ENCODE peak calls at places on chromosomes 5 and 9, in seven cellular contexts. U is small intestine, O is AG04449, V is endodermal cell, J is IMR-90, F is cardiac muscle cell, M is left lung. Z is an unnamed sample.

GRCh38 chr5:170252710-170253350 is 20.0 kb downstream of the C5orf58 start:
- DNase-seq in U (no peak), O (no peak), V (peak; percentile 64), J (no peak), F (no peak), M (no peak), Z (peak; percentile 40)

GRCh38 chr9:131923766-131924165 is 155.9 kb downstream of the MED27 start:
- DNase-seq in U (no peak), O (no peak), V (no peak), J (peak; percentile 17), F (no peak), M (no peak), Z (no peak)

GRCh38 chr9:137029058-137029922 is 1.3 kb upstream of the ABCA2 start:
- DNase-seq in U (peak; percentile 60), O (no peak), V (peak; percentile 96), J (peak; percentile 36), F (peak; percentile 67), M (peak; percentile 81), Z (peak; percentile 82)

GRCh38 chr9:546797-547223 is 294.7 kb upstream of the DMRT1 start:
- DNase-seq in U (no peak), O (no peak), V (peak; percentile 69), J (no peak), F (peak; percentile 95), M (no peak), Z (peak; percentile 4)

GRCh38 chr9:98536542-98537173 is 172.1 kb downstream of the GABBR2 start:
- DNase-seq in U (peak; percentile 56), O (no peak), V (peak; percentile 83), J (no peak), F (peak; percentile 15), M (no peak), Z (no peak)

GRCh38 chr9:113875917-113876805 is at the start of gene ZNF618:
- DNase-seq in U (peak; percentile 26), O (no peak), V (peak; percentile 75), J (no peak), F (peak; percentile 54), M (no peak), Z (peak; percentile 64)

GRCh38 chr5:57986746-57987145 is 473.1 kb downstream of the PLK2 start:
- DNase-seq in U (no peak), O (no peak), V (no peak), J (peak; percentile 34), F (peak; percentile 40), M (no peak), Z (no peak)

GRCh38 chr9:121201045-121201737 is 478 bp downstream of the RAB14 start:
- DNase-seq in U (peak; percentile 49), O (no peak), V (peak; percentile 70), J (no peak), F (peak; percentile 14), M (peak; percentile 40), Z (peak; percentile 51)

GRCh38 chr9:111231801-111232580 is 98.0 kb downstream of the OR2K2 start:
- DNase-seq in U (no peak), O (no peak), V (peak; percentile 75), J (no peak), F (no peak), M (no peak), Z (no peak)

GRCh38 chr9:13324988-13325387 is 45.5 kb upstream of the MPDZ start:
- DNase-seq in U (no peak), O (no peak), V (no peak), J (no peak), F (peak; percentile 14), M (no peak), Z (peak; percentile 32)

GRCh38 chr9:100601216-100601615 is 23.3 kb downstream of the CAVIN4 start:
- DNase-seq in U (peak; percentile 71), O (no peak), V (peak; percentile 89), J (peak; percentile 55), F (peak; percentile 73), M (peak; percentile 37), Z (peak; percentile 32)

GRCh38 chr9:114968710-114969109 is 38.3 kb upstream of the TNFSF8 start:
- DNase-seq in U (no peak), O (no peak), V (peak; percentile 51), J (peak; percentile 17), F (peak; percentile 72), M (no peak), Z (peak; percentile 27)

GRCh38 chr9:129402341-129402739 is 218.6 kb downstream of the C9orf50 start:
- DNase-seq in U (no peak), O (no peak), V (peak; percentile 84), J (no peak), F (peak; percentile 33), M (no peak), Z (no peak)

GRCh38 chr5:11588803-11589202 is 315.4 kb downstream of the CTNND2 start:
- DNase-seq in U (no peak), O (no peak), V (peak; percentile 70), J (no peak), F (no peak), M (no peak), Z (no peak)

GRCh38 chr5:36125868-36126267 is 25.8 kb downstream of the LMBRD2 start:
- DNase-seq in U (no peak), O (no peak), V (no peak), J (no peak), F (no peak), M (no peak), Z (no peak)

GRCh38 chr5:82176115-82176514 is 102.0 kb downstream of the RPS23 start:
- DNase-seq in U (no peak), O (no peak), V (no peak), J (peak; percentile 27), F (peak; percentile 32), M (no peak), Z (no peak)

GRCh38 chr9:78971505-78971904 is 600.3 kb upstream of the TLE4 start:
- DNase-seq in U (no peak), O (no peak), V (peak; percentile 55), J (no peak), F (no peak), M (no peak), Z (no peak)

GRCh38 chr5:149423287-149424268 is 44.5 kb upstream of the IL17B start:
- DNase-seq in U (no peak), O (no peak), V (peak; percentile 67), J (peak; percentile 85), F (peak; percentile 72), M (no peak), Z (no peak)

GRCh38 chr9:14258840-14259239 is 55.1 kb downstream of the NFIB start:
- DNase-seq in U (no peak), O (no peak), V (no peak), J (peak; percentile 68), F (peak; percentile 53), M (no peak), Z (peak; percentile 64)

GRCh38 chr5:180097926-180098325 is 26.4 kb upstream of the RNF130 start:
- DNase-seq in U (no peak), O (no peak), V (peak; percentile 35), J (no peak), F (no peak), M (no peak), Z (no peak)

GRCh38 chr9:97315550-97315949 is 8.1 kb downstream of the CCDC180 start:
- DNase-seq in U (no peak), O (peak; percentile 10), V (no peak), J (peak; percentile 33), F (peak; percentile 68), M (no peak), Z (peak; percentile 48)

GRCh38 chr5:105168806-105169205 is 1606.2 kb upstream of the NUDT12 start:
- DNase-seq in U (no peak), O (no peak), V (no peak), J (no peak), F (no peak), M (no peak), Z (no peak)

GRCh38 chr9:128005938-128006337 is 25.1 kb upstream of the EEIG1 start:
- DNase-seq in U (no peak), O (no peak), V (no peak), J (no peak), F (peak; percentile 37), M (peak; percentile 51), Z (no peak)

GRCh38 chr9:121350993-121351561 is 19.0 kb downstream of the STOM start:
- DNase-seq in U (peak; percentile 52), O (no peak), V (no peak), J (peak; percentile 92), F (peak; percentile 95), M (peak; percentile 62), Z (peak; percentile 90)

GRCh38 chr5:177358333-177358939 is 712 bp downstream of the RGS14 start:
- DNase-seq in U (no peak), O (no peak), V (no peak), J (no peak), F (no peak), M (no peak), Z (no peak)
- H3K4me3 ChIP-seq in U (peak overlapping the region; percentile 30), O (no peak overlapping the region), V (no peak overlapping the region), J (no peak overlapping the region), F (no peak overlapping the region), M (peak overlapping the region; percentile 61), Z (no peak overlapping the region)

DNA sequence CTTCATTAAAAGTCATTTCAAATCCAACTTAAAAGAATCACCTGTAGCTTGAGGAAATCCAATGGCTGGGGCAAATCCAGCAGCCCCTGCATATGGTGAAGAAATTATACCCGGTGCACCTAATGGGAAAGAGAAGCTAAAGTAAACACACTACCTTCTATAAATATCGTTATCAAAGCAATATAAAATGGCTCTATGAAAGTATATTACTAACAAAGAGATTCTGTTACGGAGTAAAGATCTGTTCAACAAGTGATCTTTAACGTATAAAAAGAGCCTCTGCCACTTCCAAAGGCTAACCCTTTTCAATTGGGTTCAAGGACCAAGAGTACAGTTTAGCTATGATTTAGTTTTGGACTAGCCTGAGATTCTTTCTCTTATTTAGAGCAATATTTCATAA is 59.7 kb upstream of the SUSD1 start:
- DNase-seq in U (peak; percentile 27), O (no peak), V (no peak), J (no peak), F (no peak), M (no peak), Z (no peak)
- H3K4me3 ChIP-seq in U (no peak overlapping the region), O (no peak overlapping the region), V (no peak overlapping the region), J (no peak overlapping the region), F (no peak overlapping the region), M (no peak overlapping the region), Z (no peak overlapping the region)

DNA sequence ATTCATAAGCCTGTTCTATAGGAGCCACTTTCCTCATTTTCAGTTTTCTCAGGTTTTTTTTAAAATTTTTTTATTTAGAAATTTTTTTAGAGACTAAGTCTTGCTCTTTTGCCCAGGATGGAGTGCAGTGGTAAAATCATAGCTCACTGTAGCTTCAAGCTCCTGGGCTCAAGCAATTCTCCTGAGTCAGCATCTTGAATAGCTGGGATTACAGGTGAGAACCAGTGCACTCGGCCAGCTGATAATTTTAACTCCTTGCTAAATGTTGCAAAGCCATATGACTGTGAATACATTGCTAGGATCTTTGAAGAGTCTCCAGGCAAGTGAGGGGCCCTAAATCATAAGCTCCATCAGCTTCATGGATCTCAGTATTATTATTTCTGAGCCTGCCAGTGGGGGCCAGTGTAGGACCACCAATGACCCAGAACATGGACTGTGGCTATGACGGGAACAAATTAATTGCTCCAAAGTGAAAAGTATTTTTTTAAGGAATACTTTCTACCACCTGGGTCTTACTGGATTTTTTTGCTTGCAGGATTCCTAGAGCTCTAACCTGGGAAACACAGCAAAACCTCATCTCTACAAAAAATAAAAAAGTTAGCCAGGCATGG is 5.7 kb upstream of the GAPVD1 start:
- DNase-seq in U (peak; percentile 14), O (no peak), V (peak; percentile 69), J (no peak), F (peak; percentile 41), M (no peak), Z (no peak)
- H3K4me3 ChIP-seq in U (no peak overlapping the region), O (no peak overlapping the region), V (no peak overlapping the region), J (no peak overlapping the region), F (no peak overlapping the region), M (no peak overlapping the region), Z (no peak overlapping the region)

GRCh38 chr5:150625831-150626746 is 14.4 kb upstream of the SYNPO start:
- DNase-seq in U (no peak), O (no peak), V (no peak), J (no peak), F (no peak), M (no peak), Z (no peak)
- H3K4me3 ChIP-seq in U (peak overlapping the region; percentile 37), O (no peak overlapping the region), V (no peak overlapping the region), J (peak overlapping the region; percentile 88), F (no peak overlapping the region), M (peak overlapping the region; percentile 63), Z (no peak overlapping the region)

Z was measured in foreskin fibroblast.